ENCODE peak calls at places on chromosomes 5 and 9, in five cellular contexts. T is psoas muscle, X is GM13976, N is endothelial cell, H is cardiac muscle cell. Q is an unnamed sample.
A peak's percentile ranks its signal among the peaks of the same experiment; 100 is the strongest.

GRCh38 chr9:134532084-134532483 is 109.5 kb upstream of the COL5A1 start:
- DNase-seq in T (peak; percentile 44), X (no peak), N (no peak), H (no peak), Q (no peak)

GRCh38 chr9:84822589-84823233 is 153.2 kb downstream of the NTRK2 start:
- DNase-seq in T (no peak), X (peak; percentile 12), N (no peak), H (no peak), Q (peak; percentile 9)

GRCh38 chr9:114156658-114157421 is 1.5 kb downstream of the COL27A1 start:
- DNase-seq in T (peak; percentile 71), X (no peak), N (peak; percentile 46), H (peak; percentile 89), Q (no peak)

GRCh38 chr5:21680196-21680595 is 1172.9 kb downstream of the CDH12 start:
- DNase-seq in T (no peak), X (no peak), N (no peak), H (peak; percentile 85), Q (no peak)

GRCh38 chr5:14429102-14429501 is 152.5 kb upstream of the OTULINL start:
- DNase-seq in T (no peak), X (no peak), N (no peak), H (no peak), Q (no peak)

GRCh38 chr5:31135542-31135941 is 57.9 kb upstream of the CDH6 start:
- DNase-seq in T (no peak), X (no peak), N (no peak), H (no peak), Q (no peak)

GRCh38 chr5:132176987-132177386 is 50.7 kb downstream of the P4HA2 start:
- DNase-seq in T (no peak), X (peak; percentile 59), N (no peak), H (peak; percentile 21), Q (peak; percentile 60)

GRCh38 chr9:107389617-107390071 is 99.9 kb downstream of the KLF4 start:
- DNase-seq in T (peak; percentile 78), X (no peak), N (no peak), H (peak; percentile 89), Q (no peak)

GRCh38 chr5:74296685-74297084 is 343.8 kb downstream of the ENC1 start:
- DNase-seq in T (no peak), X (no peak), N (no peak), H (peak; percentile 66), Q (no peak)

GRCh38 chr5:160438316-160439204 is 16.9 kb downstream of the PTTG1 start:
- DNase-seq in T (no peak), X (no peak), N (peak; percentile 60), H (peak; percentile 81), Q (peak; percentile 37)
- TF ChIP-seq CTCF in T (peak; percentile 62), X (peak; percentile 83), N (no peak), H (peak; percentile 92), Q (peak; percentile 91)

GRCh38 chr9:98860871-98861293 is 53.4 kb downstream of the GALNT12 start:
- DNase-seq in T (peak; percentile 70), X (no peak), N (peak; percentile 24), H (peak; percentile 92), Q (no peak)
- TF ChIP-seq CTCF in T (peak; percentile 35), X (no peak), N (no peak), H (peak; percentile 56), Q (no peak)

GRCh38 chr5:27124590-27124989 is 86.2 kb upstream of the CDH9 start:
- DNase-seq in T (no peak), X (peak; percentile 15), N (peak; percentile 41), H (peak; percentile 66), Q (no peak)
- TF ChIP-seq CTCF in T (no peak), X (no peak), N (peak; percentile 54), H (peak; percentile 69), Q (peak; percentile 7)

GRCh38 chr9:120490888-120491595 is 88.9 kb downstream of the CDK5RAP2 start:
- DNase-seq in T (no peak), X (peak; percentile 44), N (no peak), H (peak; percentile 21), Q (peak; percentile 57)
- TF ChIP-seq CTCF in T (no peak), X (no peak), N (no peak), H (no peak), Q (no peak)

DNA sequence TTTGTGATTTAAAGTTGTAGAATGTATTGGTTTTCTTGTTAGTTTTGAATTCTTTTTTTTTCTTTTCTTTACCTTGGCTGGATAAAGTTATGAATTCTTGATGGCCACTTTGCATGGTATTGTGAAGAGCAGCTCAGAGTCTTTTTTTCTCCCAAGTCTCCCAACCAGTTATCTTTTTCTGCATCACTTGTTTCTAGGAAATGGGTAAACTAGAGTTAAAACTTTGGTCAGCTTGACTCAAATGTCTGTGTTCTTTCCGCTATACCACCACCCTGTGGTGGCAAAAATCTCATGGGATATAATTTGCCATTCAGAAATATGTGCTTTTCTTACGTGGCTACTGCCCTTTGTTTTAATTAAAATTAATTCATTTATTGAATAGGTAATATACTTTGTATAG is 113.2 kb downstream of the UNC13B start:
- DNase-seq in T (no peak), X (no peak), N (no peak), H (no peak), Q (no peak)
- TF ChIP-seq CTCF in T (no peak), X (no peak), N (no peak), H (no peak), Q (no peak)